ENCODE peak calls at places on chromosomes 3 and 15, in eight cellular contexts. U is H7, D is HTR-8/SVneo, T is MG63, V is T-helper 1 cell, I is posterior vena cava, Z is OCI-M1, X is iris pigment epithelial cell. C is an unnamed sample.
A peak's percentile ranks its signal among the peaks of the same experiment; 100 is the strongest.

GRCh38 chr3:64888840-64889239 is 201.0 kb upstream of the ADAMTS9 start:
- DNase-seq in U (no peak), D (no peak), T (no peak), V (no peak), I (no peak), Z (no peak), X (no peak), C (no peak)

GRCh38 chr3:52524752-52525661 is 8.7 kb downstream of the NT5DC2 start:
- DNase-seq in U (peak; percentile 61), D (no peak), T (no peak), V (no peak), I (peak; percentile 82), Z (no peak), X (no peak), C (no peak)

GRCh38 chr15:39641187-39641889 is 60.5 kb downstream of the THBS1 start:
- DNase-seq in U (no peak), D (no peak), T (no peak), V (peak; percentile 83), I (no peak), Z (no peak), X (peak; percentile 74), C (no peak)

GRCh38 chr15:55186331-55186730 is 10.4 kb downstream of the RSL24D1 start:
- DNase-seq in U (no peak), D (no peak), T (no peak), V (no peak), I (no peak), Z (no peak), X (no peak), C (no peak)

GRCh38 chr15:62868507-62868906 is 174.0 kb upstream of the TPM1 start:
- DNase-seq in U (no peak), D (no peak), T (no peak), V (no peak), I (no peak), Z (no peak), X (no peak), C (peak; percentile 25)

GRCh38 chr3:29247088-29247745 is 33.7 kb upstream of the RBMS3 start:
- DNase-seq in U (no peak), D (no peak), T (no peak), V (no peak), I (no peak), Z (no peak), X (no peak), C (no peak)

GRCh38 chr15:79370716-79371115 is 59.8 kb downstream of the TMED3 start:
- DNase-seq in U (no peak), D (no peak), T (peak; percentile 39), V (no peak), I (no peak), Z (peak; percentile 87), X (peak; percentile 94), C (no peak)

GRCh38 chr3:71987089-71987735 is 202.3 kb upstream of the PROK2 start:
- DNase-seq in U (no peak), D (no peak), T (no peak), V (no peak), I (no peak), Z (peak; percentile 3), X (peak; percentile 42), C (no peak)

GRCh38 chr3:125437631-125438435 is 62.7 kb upstream of the ZNF148 start:
- DNase-seq in U (peak; percentile 64), D (peak; percentile 51), T (peak; percentile 41), V (peak; percentile 34), I (peak; percentile 83), Z (peak; percentile 75), X (peak; percentile 29), C (peak; percentile 76)

GRCh38 chr15:66860844-66861243 is 158.8 kb downstream of the SMAD6 start:
- DNase-seq in U (no peak), D (no peak), T (no peak), V (no peak), I (peak; percentile 46), Z (no peak), X (no peak), C (peak; percentile 34)

GRCh38 chr3:9747267-9747666 is 2.5 kb upstream of the OGG1 start:
- DNase-seq in U (no peak), D (no peak), T (peak; percentile 29), V (no peak), I (no peak), Z (no peak), X (peak; percentile 32), C (no peak)

GRCh38 chr3:184590795-184591194 is 29.2 kb downstream of the EPHB3 start:
- DNase-seq in U (no peak), D (peak; percentile 56), T (no peak), V (no peak), I (no peak), Z (no peak), X (no peak), C (no peak)

GRCh38 chr3:45986303-45986982 is 9.2 kb downstream of the FYCO1 start:
- DNase-seq in U (no peak), D (no peak), T (peak; percentile 85), V (no peak), I (no peak), Z (no peak), X (peak; percentile 81), C (no peak)

GRCh38 chr3:194833511-194833910 is 147.8 kb downstream of the FAM43A start:
- DNase-seq in U (no peak), D (no peak), T (no peak), V (no peak), I (no peak), Z (no peak), X (no peak), C (no peak)

GRCh38 chr3:146814601-146815315 is 209.6 kb upstream of the PLSCR5 start:
- DNase-seq in U (no peak), D (no peak), T (no peak), V (no peak), I (no peak), Z (no peak), X (peak; percentile 67), C (no peak)

GRCh38 chr3:131083190-131083863 is 56.6 kb downstream of the NEK11 start:
- DNase-seq in U (peak; percentile 23), D (no peak), T (peak; percentile 14), V (no peak), I (no peak), Z (no peak), X (no peak), C (peak; percentile 66)

GRCh38 chr3:177420643-177421042 is 223.4 kb upstream of the TBL1XR1 start:
- DNase-seq in U (no peak), D (peak; percentile 43), T (peak; percentile 12), V (no peak), I (no peak), Z (no peak), X (peak; percentile 86), C (no peak)

C was measured in ecto neural progenitor cell.